ENCODE peak calls at places on chromosomes 13 and 19, in four cellular contexts. F is GM12878, N is K562, L is HepG2. Z is an unnamed sample.

GRCh38 chr13:74710006-74710405 is 575.8 kb upstream of the KLF12 start:
- DNase-seq in F (no peak), N (no peak), L (no peak), Z (no peak)

GRCh38 chr19:33497778-33498175 is 23.8 kb downstream of the PEPD start:
- DNase-seq in F (no peak), N (no peak), L (no peak), Z (no peak)

GRCh38 chr13:42378383-42378780 is 106.4 kb downstream of the AKAP11 start:
- DNase-seq in F (peak; percentile 89), N (no peak), L (no peak), Z (no peak)

GRCh38 chr13:30388401-30389283 is 33.7 kb upstream of the UBE2L5 start:
- DNase-seq in F (no peak), N (no peak), L (no peak), Z (no peak)

GRCh38 chr19:32649751-32650150 is 25.2 kb downstream of the ANKRD27 start:
- DNase-seq in F (no peak), N (no peak), L (no peak), Z (no peak)

GRCh38 chr19:27792576-27793127 is 1420.3 kb downstream of the UQCRFS1 start:
- DNase-seq in F (no peak), N (no peak), L (no peak), Z (no peak)

GRCh38 chr19:1065606-1066109 is 1.3 kb upstream of the ARHGAP45 start:
- DNase-seq in F (no peak), N (no peak), L (no peak), Z (no peak)

GRCh38 chr13:101703838-101704237 is 251.4 kb downstream of the ITGBL1 start:
- DNase-seq in F (no peak), N (no peak), L (no peak), Z (no peak)

GRCh38 chr19:9566729-9567128 is 17.6 kb downstream of the ZNF121 start:
- DNase-seq in F (no peak), N (no peak), L (no peak), Z (peak; percentile 6)

GRCh38 chr19:15864824-15865223 is 33.0 kb downstream of the CYP4F2 start:
- DNase-seq in F (no peak), N (no peak), L (no peak), Z (no peak)

GRCh38 chr19:47013041-47013517 is 6.6 kb upstream of the NPAS1 start:
- DNase-seq in F (no peak), N (peak; percentile 81), L (peak; percentile 56), Z (peak; percentile 89)

GRCh38 chr13:100234006-100234405 is 145.1 kb downstream of the PCCA start:
- DNase-seq in F (no peak), N (no peak), L (no peak), Z (no peak)

GRCh38 chr13:74243637-74244526 is 109.7 kb upstream of the KLF12 start:
- DNase-seq in F (no peak), N (no peak), L (no peak), Z (no peak)

GRCh38 chr19:55600336-55601028 is 394 bp downstream of the ZNF524 start:
- DNase-seq in F (no peak), N (no peak), L (no peak), Z (no peak)

GRCh38 chr13:97133955-97134354 is 88.2 kb upstream of the MBNL2 start:
- DNase-seq in F (no peak), N (no peak), L (peak; percentile 34), Z (no peak)

GRCh38 chr13:22486490-22486889 is 694.3 kb upstream of the SGCG start:
- DNase-seq in F (no peak), N (no peak), L (no peak), Z (no peak)
- TF ChIP-seq SP1 in F (no peak), N (no peak), L (no peak), Z (no peak)

GRCh38 chr19:5823579-5824281 is 15.8 kb downstream of the FUT6 start:
- DNase-seq in F (no peak), N (peak; percentile 62), L (no peak), Z (peak; percentile 68)

GRCh38 chr19:5826531-5827341 is 12.8 kb downstream of the FUT6 start:
- DNase-seq in F (no peak), N (peak; percentile 34), L (peak; percentile 87), Z (peak; percentile 57)

GRCh38 chr19:5827342-5827890 is 12.1 kb downstream of the FUT6 start:
- DNase-seq in F (no peak), N (no peak), L (no peak), Z (no peak)

GRCh38 chr19:5822181-5822844 is 17.2 kb downstream of the FUT6 start:
- DNase-seq in F (no peak), N (no peak), L (no peak), Z (no peak)

DNA sequence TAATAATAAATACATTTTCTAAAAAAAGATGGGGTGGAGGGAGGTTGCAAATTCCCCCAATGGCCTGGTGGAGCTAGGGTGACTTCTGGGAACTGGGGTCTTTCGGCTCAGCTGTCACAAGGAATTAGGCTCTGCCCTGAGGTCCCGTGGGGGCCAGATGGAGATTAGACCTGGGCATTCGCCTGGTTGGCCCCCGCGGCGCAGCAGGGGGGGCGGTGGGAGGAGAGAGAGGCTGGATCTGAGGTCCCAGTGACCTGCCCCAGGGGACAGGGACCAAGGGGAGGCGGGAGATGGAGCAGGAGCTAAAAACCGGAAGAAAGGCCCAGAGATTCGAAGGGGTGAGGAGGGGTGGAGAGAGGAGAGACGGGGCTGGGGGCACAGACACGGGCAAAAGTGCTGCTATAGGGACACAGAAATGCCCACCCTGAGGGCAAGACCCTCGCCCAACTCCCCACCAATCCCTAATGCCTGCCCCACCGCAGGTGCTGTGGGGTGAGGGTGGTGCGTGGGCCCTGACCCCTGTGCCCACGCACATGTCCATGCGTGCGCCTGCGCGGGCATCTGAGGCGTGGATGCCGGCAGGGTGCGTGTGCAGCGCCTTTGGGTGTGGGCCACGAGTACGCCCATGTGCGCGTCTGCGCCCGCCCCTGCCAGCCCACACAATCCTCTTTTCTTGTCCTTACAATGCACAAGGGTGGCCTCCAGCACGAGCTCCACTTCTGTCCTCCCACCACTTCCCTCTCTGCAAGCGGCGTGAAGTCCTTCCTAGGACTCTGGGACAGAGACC is 14.5 kb downstream of the FUT6 start:
- DNase-seq in F (no peak), N (no peak), L (no peak), Z (no peak)
- TF ChIP-seq FOXM1 in F (no peak), N (no peak), L (no peak), Z (no peak)

DNA sequence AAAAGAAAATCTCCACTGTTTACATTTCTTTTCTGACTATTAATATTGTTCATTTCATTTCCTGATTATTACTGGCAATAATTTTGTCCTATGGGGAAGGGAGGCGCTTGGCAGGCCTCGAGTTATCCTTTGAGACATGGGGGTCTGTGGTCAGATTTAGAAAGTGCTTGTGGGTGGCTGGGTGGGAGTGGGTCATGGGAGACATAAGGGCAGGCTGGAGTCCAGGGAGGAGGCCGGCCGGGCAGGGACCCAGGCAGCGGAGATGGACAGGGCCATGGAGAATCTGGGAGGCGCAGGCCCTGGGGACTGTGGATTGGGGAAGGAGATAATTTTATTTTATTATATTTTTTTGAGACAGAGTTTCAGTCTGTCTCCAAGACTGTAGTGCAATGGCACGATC is 40.1 kb downstream of the LTBP4 start:
- DNase-seq in F (no peak), N (peak; percentile 4), L (no peak), Z (no peak)
- TF ChIP-seq SP1 in F (no peak), N (no peak), L (no peak), Z (no peak)

DNA sequence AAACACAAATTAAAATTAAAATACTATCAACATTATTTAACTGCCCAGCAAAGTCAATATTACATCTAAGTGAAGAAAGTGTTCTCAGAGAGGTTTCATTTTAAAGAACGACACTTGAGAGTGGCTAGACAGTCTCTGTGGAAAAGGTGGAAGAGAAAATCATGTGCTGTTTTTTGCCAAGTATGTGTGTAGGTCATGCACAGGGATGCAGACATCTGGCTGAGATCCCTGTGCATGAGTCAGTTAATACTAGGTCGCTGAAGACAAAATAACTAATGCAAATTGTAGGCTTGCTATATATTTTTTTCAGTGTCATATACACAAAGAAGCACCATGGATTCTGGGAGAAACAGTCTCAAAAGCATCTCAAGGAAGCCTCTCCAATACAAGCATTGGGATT is 44.3 kb upstream of the ENOX1 start:
- DNase-seq in F (no peak), N (no peak), L (no peak), Z (no peak)
- TF ChIP-seq FOXM1 in F (no peak), N (no peak), L (no peak), Z (no peak)

DNA sequence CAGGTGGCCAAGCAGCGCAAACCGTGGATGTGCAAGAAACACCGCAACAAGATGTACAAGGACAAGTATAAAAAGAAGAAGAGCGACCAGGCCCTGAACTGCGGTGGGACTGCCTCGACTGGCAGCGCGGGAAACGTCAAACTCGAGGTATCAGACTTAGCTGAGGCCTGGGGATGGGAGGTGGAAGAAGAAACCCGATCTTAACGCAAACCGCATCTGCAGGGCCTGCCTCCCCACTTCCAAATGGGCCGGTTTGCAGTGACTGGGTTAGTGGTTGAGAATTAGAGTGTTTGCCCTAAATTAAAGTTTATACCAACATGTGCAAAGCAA is 754 bp downstream of the RFXAP start:
- DNase-seq in F (no peak), N (peak; percentile 28), L (no peak), Z (peak; percentile 19)
- TF ChIP-seq SP1 in F (no peak), N (no peak), L (no peak), Z (no peak)

DNA sequence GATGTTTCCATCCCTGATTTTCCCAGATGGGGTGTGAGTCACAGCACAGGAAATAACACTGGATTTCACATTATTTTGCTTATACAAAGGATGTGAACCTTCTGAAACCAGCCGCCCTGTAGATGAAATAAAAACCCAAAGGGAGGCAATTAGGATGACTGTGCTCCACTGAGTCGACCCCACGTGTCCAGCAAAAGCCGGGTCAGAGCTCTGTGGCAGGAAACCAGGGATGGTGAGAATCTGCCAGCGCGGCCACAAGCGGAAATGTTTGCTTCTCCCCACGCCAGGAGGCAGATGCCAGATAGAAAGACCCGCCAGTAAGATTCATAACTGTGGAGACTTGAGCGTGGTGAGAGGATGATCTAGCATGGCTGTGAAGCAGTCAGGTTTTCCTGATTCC is 764.4 kb downstream of the LIG4 start:
- DNase-seq in F (no peak), N (no peak), L (no peak), Z (no peak)
- TF ChIP-seq FOXM1 in F (no peak), N (no peak), L (no peak), Z (no peak)

DNA sequence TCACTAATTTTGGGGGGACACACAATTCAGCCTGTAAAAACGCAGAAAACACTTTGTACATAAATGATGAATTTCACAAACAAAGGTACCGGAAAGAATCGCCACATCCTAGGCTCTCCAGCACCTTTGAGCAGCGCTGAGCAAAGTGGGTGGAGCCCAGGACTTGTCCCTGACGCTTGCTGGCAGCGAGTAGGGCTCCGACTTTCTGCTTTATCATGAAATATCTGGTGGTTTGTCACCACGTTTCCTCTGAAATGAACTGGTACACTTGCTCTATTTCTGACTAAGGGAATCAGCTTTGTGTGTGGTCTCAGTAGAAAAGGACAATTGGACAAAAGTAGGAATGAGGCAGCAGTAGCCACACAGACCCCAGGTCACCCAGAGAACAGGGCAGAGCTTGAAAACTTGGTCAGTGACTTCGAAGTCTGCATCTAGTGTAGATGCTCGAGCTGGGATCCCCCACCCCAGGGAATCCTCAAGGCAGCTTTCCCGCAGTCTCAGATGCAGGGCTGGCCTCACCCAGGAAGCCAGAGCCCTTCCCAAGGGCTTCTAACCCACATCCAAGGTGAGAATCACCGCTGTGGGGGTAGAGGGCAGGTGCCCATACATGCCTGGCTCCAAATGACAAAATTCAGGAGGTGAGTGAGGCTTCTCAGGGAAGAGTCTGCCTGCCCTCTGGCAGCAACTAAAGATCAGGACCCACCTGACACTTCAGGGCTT is 85.3 kb upstream of the SOX1 start:
- DNase-seq in F (no peak), N (no peak), L (no peak), Z (no peak)
- TF ChIP-seq SP1 in F (no peak), N (no peak), L (no peak), Z (no peak)

GRCh38 chr19:4676955-4677731 is 7.0 kb upstream of the MYDGF start:
- DNase-seq in F (no peak), N (peak; percentile 74), L (peak; percentile 69), Z (peak; percentile 65)
- TF ChIP-seq FOXM1 in F (no peak), N (no peak), L (no peak), Z (no peak)